ENCODE peak calls at places on chromosomes 2 and 18, in ten cellular contexts. H is testis; X is MM.1S; A is colonic mucosa; Z is GM23338; R is upper lobe of right lung; W is foreskin keratinocyte; F is pancreas; P is neural progenitor cell; T is CD8-positive, alpha-beta memory T cell. V is an unnamed sample. For H3K4me1 and H3K27me3, the result is how much of the 10 kb centered on the place peaks cover.

GRCh38 chr18:61333746-61334490 is 688 bp downstream of the CDH20 start:
- DNase-seq in H (no peak), X (no peak), A (no peak), Z (peak), R (no peak), W (no peak), F (no peak), P (peak), T (no peak), V (no peak)

GRCh38 chr2:88831792-88832248 is 140.3 kb downstream of the RPIA start:
- DNase-seq in H (peak), X (peak), A (peak), Z (peak), R (peak), W (no peak), F (peak), P (no peak), T (no peak), V (no peak)

GRCh38 chr2:115650827-115651226 is 1208.4 kb downstream of the DPP10 start:
- DNase-seq in H (no peak), X (no peak), A (no peak), Z (peak), R (no peak), W (no peak), F (no peak), P (peak), T (no peak), V (no peak)

GRCh38 chr2:138249207-138249606 is 252.4 kb upstream of the SPOPL start:
- DNase-seq in H (no peak), X (no peak), A (no peak), Z (no peak), R (no peak), W (no peak), F (no peak), P (no peak), T (no peak), V (no peak)

GRCh38 chr2:110854355-110855081 is 122.1 kb downstream of the ACOXL start:
- DNase-seq in H (no peak), X (no peak), A (no peak), Z (peak), R (no peak), W (no peak), F (no peak), P (no peak), T (no peak), V (no peak)

GRCh38 chr2:208556954-208557601 is 150.5 kb downstream of the PTH2R start:
- DNase-seq in H (no peak), X (no peak), A (no peak), Z (no peak), R (no peak), W (peak), F (no peak), P (no peak), T (no peak), V (no peak)

GRCh38 chr18:79905389-79905911 is 46.0 kb downstream of the SLC66A2 start:
- DNase-seq in H (peak), X (no peak), A (no peak), Z (no peak), R (peak), W (no peak), F (no peak), P (no peak), T (no peak), V (no peak)

GRCh38 chr2:69797836-69798465 is 31.5 kb upstream of the GMCL1 start:
- DNase-seq in H (no peak), X (no peak), A (no peak), Z (peak), R (no peak), W (peak), F (no peak), P (no peak), T (no peak), V (no peak)

GRCh38 chr2:120861576-120862191 is 126.0 kb downstream of the GLI2 start:
- DNase-seq in H (no peak), X (no peak), A (no peak), Z (no peak), R (peak), W (no peak), F (no peak), P (peak), T (no peak), V (no peak)

GRCh38 chr2:234048049-234048448 is 2.5 kb upstream of the SPP2 start:
- DNase-seq in H (no peak), X (no peak), A (no peak), Z (no peak), R (no peak), W (no peak), F (no peak), P (no peak), T (no peak), V (no peak)

GRCh38 chr2:13193900-13194299 is 477.2 kb downstream of the TRIB2 start:
- DNase-seq in H (no peak), X (peak), A (no peak), Z (peak), R (no peak), W (peak), F (no peak), P (peak), T (no peak), V (no peak)

GRCh38 chr2:229780856-229781773 is 66.8 kb upstream of the DNER start:
- DNase-seq in H (no peak), X (peak), A (no peak), Z (peak), R (no peak), W (peak), F (no peak), P (peak), T (no peak), V (no peak)

GRCh38 chr2:182866461-182867369 is at the start of gene FRZB:
- DNase-seq in H (peak), X (no peak), A (peak), Z (peak), R (peak), W (peak), F (peak), P (peak), T (no peak), V (peak)

GRCh38 chr18:31736630-31737029 is 24.1 kb downstream of the SLC25A52 start:
- DNase-seq in H (no peak), X (peak), A (no peak), Z (no peak), R (no peak), W (no peak), F (no peak), P (no peak), T (no peak), V (no peak)

GRCh38 chr2:73859721-73860586 is 31.2 kb downstream of the STAMBP start:
- DNase-seq in H (no peak), X (no peak), A (no peak), Z (no peak), R (no peak), W (peak), F (no peak), P (no peak), T (no peak), V (no peak)

GRCh38 chr2:287471-287885 is 413 bp downstream of the ALKAL2 start:
- DNase-seq in H (peak), X (no peak), A (no peak), Z (peak), R (peak), W (no peak), F (peak), P (peak), T (no peak), V (no peak)

GRCh38 chr18:12657048-12657848 is 659 bp downstream of the SPIRE1 start:
- DNase-seq in H (peak), X (peak), A (no peak), Z (peak), R (peak), W (no peak), F (peak), P (peak), T (no peak), V (peak)

GRCh38 chr2:215454519-215454918 is 18.7 kb upstream of the FN1 start:
- DNase-seq in H (no peak), X (peak), A (no peak), Z (peak), R (no peak), W (peak), F (no peak), P (peak), T (no peak), V (no peak)

GRCh38 chr2:215839816-215840215 is 173.5 kb downstream of the MREG start:
- DNase-seq in H (no peak), X (no peak), A (no peak), Z (peak), R (no peak), W (no peak), F (no peak), P (no peak), T (no peak), V (no peak)

GRCh38 chr2:74006424-74006823 is 21.7 kb downstream of the TET3 start:
- DNase-seq in H (peak), X (no peak), A (no peak), Z (peak), R (peak), W (no peak), F (no peak), P (no peak), T (no peak), V (peak)

GRCh38 chr18:9234528-9234927 is 97.9 kb downstream of the ANKRD12 start:
- DNase-seq in H (no peak), X (no peak), A (no peak), Z (no peak), R (no peak), W (no peak), F (no peak), P (no peak), T (no peak), V (no peak)

GRCh38 chr2:70116936-70117554 is 29.8 kb downstream of the PCBP1 start:
- DNase-seq in H (no peak), X (no peak), A (no peak), Z (no peak), R (no peak), W (no peak), F (no peak), P (no peak), T (no peak), V (no peak)

DNA sequence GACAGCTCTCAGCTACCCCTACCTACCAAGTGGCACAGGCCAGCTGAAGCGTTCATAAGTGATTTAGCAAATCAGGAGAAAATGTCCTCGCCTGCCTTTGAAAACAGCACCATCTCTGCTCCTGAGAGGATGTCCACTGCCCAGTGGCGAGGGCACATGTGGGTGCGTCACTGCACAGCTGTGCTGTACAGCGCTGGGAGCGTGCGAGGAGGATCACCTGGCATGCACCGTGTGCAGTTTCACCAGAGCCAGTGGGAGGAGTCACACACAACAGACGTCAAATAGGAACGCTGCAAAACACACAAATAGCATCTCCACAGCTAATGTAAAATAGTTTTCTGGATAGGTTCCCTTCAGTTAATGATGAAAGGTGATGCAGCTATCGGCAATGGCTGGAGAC is 154.1 kb downstream of the HDAC4 start:
- DNase-seq in H (no peak), X (no peak), A (peak), Z (no peak), R (no peak), W (peak), F (peak), P (no peak), T (no peak), V (no peak)
- H3K4me1 ChIP-seq in H (under half), X (under half), A (under half), Z (under half), R (under half), W (under half), F (under half), P (under half), T (under half), V (under half)

GRCh38 chr2:204615456-204615855 is 70.2 kb downstream of the PARD3B start:
- DNase-seq in H (no peak), X (no peak), A (no peak), Z (no peak), R (no peak), W (no peak), F (no peak), P (no peak), T (no peak), V (no peak)
- H3K27ac ChIP-seq in H (no peak), X (no peak), A (no peak), Z (no peak), R (no peak), W (no peak), F (no peak), P (no peak), T (no peak), V (no peak)

GRCh38 chr2:10571673-10572072 is 118.1 kb downstream of the NOL10 start:
- DNase-seq in H (no peak), X (no peak), A (no peak), Z (no peak), R (no peak), W (no peak), F (no peak), P (no peak), T (no peak), V (no peak)

GRCh38 chr2:10573709-10574108 is 116.1 kb downstream of the NOL10 start:
- DNase-seq in H (no peak), X (no peak), A (no peak), Z (no peak), R (no peak), W (no peak), F (no peak), P (no peak), T (no peak), V (no peak)

GRCh38 chr2:10574911-10575310 is 114.9 kb downstream of the NOL10 start:
- DNase-seq in H (no peak), X (no peak), A (no peak), Z (no peak), R (no peak), W (no peak), F (no peak), P (no peak), T (no peak), V (no peak)

GRCh38 chr2:10571057-10571456 is 118.7 kb downstream of the NOL10 start:
- DNase-seq in H (no peak), X (no peak), A (no peak), Z (no peak), R (no peak), W (no peak), F (no peak), P (no peak), T (no peak), V (no peak)

GRCh38 chr2:10572693-10573092 is 117.1 kb downstream of the NOL10 start:
- DNase-seq in H (no peak), X (no peak), A (no peak), Z (no peak), R (no peak), W (no peak), F (no peak), P (no peak), T (no peak), V (no peak)
- H3K27me3 ChIP-seq in H (under half), X (under half), A (under half), Z (under half), R (under half), W (under half), F (under half), P (under half), T (under half), V (under half)

DNA sequence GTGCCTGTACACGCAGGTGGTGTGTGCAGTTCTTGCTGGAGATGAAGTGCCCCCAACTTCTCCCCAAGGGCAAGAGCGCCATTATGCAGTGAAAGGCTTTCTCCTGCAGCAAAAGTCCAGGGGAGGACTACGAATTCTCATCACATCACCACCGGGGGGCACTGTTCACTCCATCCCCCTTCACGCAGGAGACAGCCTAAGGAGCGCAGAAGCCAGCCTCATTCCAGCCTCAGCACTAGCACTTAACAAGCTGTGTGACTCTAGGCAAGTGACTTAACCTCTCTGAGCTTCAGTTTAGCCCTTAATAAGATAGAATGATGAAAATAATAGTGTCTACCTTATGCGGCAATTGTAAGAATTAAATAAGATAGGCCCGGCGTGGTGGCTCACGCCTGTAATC is 32.3 kb downstream of the DNMT3A start:
- DNase-seq in H (peak), X (peak), A (peak), Z (peak), R (no peak), W (no peak), F (no peak), P (peak), T (peak), V (peak)
- H3K4me1 ChIP-seq in H (half or more), X (under half), A (under half), Z (under half), R (under half), W (under half), F (under half), P (under half), T (half or more), V (under half)

GRCh38 chr2:168515502-168515901 is 59.4 kb downstream of the CERS6 start:
- DNase-seq in H (no peak), X (no peak), A (no peak), Z (no peak), R (no peak), W (peak), F (no peak), P (no peak), T (no peak), V (no peak)
- H3K27ac ChIP-seq in H (peak), X (no peak), A (no peak), Z (no peak), R (no peak), W (peak), F (no peak), P (no peak), T (no peak), V (no peak)

DNA sequence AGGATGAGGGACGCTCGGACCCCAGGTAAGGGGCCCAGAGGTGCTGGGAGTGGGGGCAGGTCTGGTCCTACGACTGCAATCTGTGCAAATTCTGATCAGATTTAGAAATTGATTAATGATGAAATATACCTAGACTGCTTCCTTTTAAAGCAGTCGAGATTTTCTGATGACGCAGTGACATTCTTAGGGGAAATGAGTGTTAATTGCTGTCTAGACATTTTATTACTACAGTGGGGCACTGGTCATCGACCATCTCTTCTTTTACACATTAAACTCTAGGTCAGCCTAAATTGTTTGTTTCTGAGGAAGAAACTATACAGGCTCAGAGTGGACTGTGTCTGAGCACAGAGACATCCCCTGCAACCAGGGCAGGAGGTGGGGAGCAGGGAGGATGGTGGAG is 154.4 kb upstream of the SALL3 start:
- DNase-seq in H (no peak), X (no peak), A (no peak), Z (no peak), R (no peak), W (no peak), F (no peak), P (no peak), T (no peak), V (no peak)
- H3K27me3 ChIP-seq in H (under half), X (under half), A (under half), Z (under half), R (under half), W (under half), F (under half), P (under half), T (under half), V (under half)

GRCh38 chr2:98805412-98806265 is 74.7 kb upstream of the MGAT4A start:
- DNase-seq in H (no peak), X (no peak), A (no peak), Z (no peak), R (peak), W (peak), F (no peak), P (peak), T (no peak), V (no peak)

GRCh38 chr2:98802344-98802743 is 71.4 kb upstream of the MGAT4A start:
- DNase-seq in H (no peak), X (no peak), A (no peak), Z (no peak), R (no peak), W (no peak), F (no peak), P (no peak), T (no peak), V (no peak)

GRCh38 chr2:98806266-98806697 is 75.3 kb upstream of the MGAT4A start:
- DNase-seq in H (peak), X (no peak), A (no peak), Z (no peak), R (peak), W (peak), F (peak), P (no peak), T (no peak), V (peak)

GRCh38 chr2:98803747-98804650 is 73.1 kb upstream of the MGAT4A start:
- DNase-seq in H (no peak), X (no peak), A (no peak), Z (no peak), R (no peak), W (no peak), F (peak), P (no peak), T (no peak), V (no peak)

DNA sequence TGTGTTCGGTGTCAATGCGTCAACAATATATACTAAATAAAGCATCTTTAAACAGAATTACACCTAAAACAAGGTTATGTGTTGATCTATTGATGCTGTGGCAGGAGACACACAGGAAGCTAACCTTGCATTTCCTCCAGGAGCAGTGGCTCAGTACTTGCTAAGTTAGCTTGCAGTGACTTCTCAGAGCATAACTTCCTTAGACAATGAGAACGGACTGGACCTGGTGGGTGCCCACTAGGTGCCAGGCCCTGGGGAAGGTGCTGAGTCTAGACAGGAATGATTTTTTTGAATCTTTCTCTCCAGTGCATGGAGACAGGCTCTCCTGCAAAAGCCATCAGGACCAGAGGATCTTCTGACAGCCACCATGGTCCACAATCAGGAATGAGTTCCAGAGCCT is 73.8 kb upstream of the MGAT4A start:
- DNase-seq in H (no peak), X (no peak), A (no peak), Z (no peak), R (no peak), W (no peak), F (no peak), P (no peak), T (no peak), V (no peak)
- H3K4me1 ChIP-seq in H (under half), X (under half), A (under half), Z (under half), R (under half), W (under half), F (under half), P (under half), T (under half), V (under half)

DNA sequence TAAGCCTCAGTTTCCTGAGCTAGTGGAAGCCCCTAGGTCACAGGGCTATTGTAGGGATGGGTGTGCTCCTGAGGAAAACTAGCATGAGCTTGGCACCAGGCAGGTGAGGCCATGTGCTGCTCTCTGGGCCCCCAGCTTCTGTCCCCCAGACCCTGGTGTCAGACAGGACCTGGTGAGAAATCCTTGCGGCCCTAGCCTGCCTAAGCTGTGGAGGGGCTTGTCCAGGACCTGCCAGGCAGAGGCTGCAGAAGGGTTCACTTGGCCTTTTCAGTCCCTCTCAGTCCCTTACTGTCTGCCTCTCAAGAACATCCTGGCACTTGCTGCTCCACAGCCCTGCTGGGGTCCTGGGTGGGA is 58.4 kb downstream of the ZFP36L2 start:
- DNase-seq in H (no peak), X (no peak), A (no peak), Z (no peak), R (no peak), W (no peak), F (no peak), P (no peak), T (no peak), V (no peak)
- H3K27ac ChIP-seq in H (no peak), X (no peak), A (peak), Z (no peak), R (peak), W (no peak), F (peak), P (no peak), T (no peak), V (no peak)

DNA sequence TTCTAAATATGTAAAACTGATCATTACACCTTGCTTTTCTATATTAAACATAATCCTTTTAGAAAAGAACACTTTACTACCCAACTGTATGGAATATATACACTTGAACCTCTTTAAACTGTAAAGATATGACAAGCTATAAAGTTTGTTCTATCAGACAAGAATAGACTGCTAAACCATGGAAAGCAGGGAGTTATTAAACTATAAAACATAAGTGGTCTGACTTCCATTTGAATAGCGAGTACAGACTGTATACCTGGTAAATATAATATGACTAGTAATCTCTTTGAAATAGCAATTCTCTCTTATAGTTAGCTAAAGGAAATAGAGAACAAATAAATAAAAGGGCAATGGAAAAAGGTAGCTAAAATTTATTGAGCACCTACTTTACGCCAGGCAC is 125.7 kb downstream of the PRKRA start:
- DNase-seq in H (no peak), X (no peak), A (no peak), Z (no peak), R (no peak), W (no peak), F (no peak), P (no peak), T (no peak), V (no peak)
- H3K27me3 ChIP-seq in H (under half), X (under half), A (under half), Z (under half), R (under half), W (under half), F (under half), P (under half), T (under half), V (under half)

V was measured in right cardiac atrium.